ENCODE peak calls at places on chromosomes 16 and 17, in seven cellular contexts. W, B, P, C, V, R and G are unnamed samples.

GRCh38 chr17:27466748-27467375 is 10.6 kb downstream of the KSR1 start:
- DNase-seq in W (no peak), B (no peak), P (no peak), C (no peak), V (no peak), R (no peak), G (no peak)

GRCh38 chr17:43790311-43790940 is 10.2 kb downstream of the CFAP97D1 start:
- DNase-seq in W (no peak), B (no peak), P (peak; percentile 65), C (no peak), V (no peak), R (no peak), G (peak; percentile 21)

GRCh38 chr16:4052801-4053662 is 63.2 kb downstream of the ADCY9 start:
- DNase-seq in W (no peak), B (peak; percentile 81), P (no peak), C (peak; percentile 73), V (no peak), R (no peak), G (no peak)

GRCh38 chr17:7029096-7029495 is 6.2 kb downstream of the BCL6B start:
- DNase-seq in W (no peak), B (no peak), P (no peak), C (no peak), V (no peak), R (no peak), G (no peak)

GRCh38 chr17:67281053-67281452 is 36.1 kb upstream of the HELZ start:
- DNase-seq in W (no peak), B (no peak), P (peak; percentile 64), C (no peak), V (no peak), R (no peak), G (no peak)

GRCh38 chr17:14427914-14428639 is 127.2 kb downstream of the HS3ST3B1 start:
- DNase-seq in W (no peak), B (no peak), P (no peak), C (no peak), V (no peak), R (no peak), G (no peak)

GRCh38 chr17:73309727-73310555 is 1.9 kb downstream of the CDC42EP4 start:
- DNase-seq in W (peak; percentile 67), B (no peak), P (no peak), C (peak; percentile 44), V (no peak), R (no peak), G (no peak)

GRCh38 chr17:33389506-33390141 is 96.5 kb upstream of the ASIC2 start:
- DNase-seq in W (no peak), B (no peak), P (no peak), C (peak; percentile 85), V (no peak), R (peak; percentile 64), G (peak; percentile 88)

GRCh38 chr16:74744566-74744965 is 30.1 kb downstream of the FA2H start:
- DNase-seq in W (no peak), B (no peak), P (no peak), C (no peak), V (no peak), R (no peak), G (no peak)

GRCh38 chr17:56000411-56000810 is 152.9 kb upstream of the ANKFN1 start:
- DNase-seq in W (no peak), B (no peak), P (no peak), C (no peak), V (no peak), R (no peak), G (no peak)

GRCh38 chr17:68036304-68037147 is 991 bp downstream of the KPNA2 start:
- DNase-seq in W (no peak), B (peak; percentile 59), P (no peak), C (no peak), V (no peak), R (no peak), G (no peak)

GRCh38 chr16:1687427-1688316 is 9.6 kb downstream of the JPT2 start:
- DNase-seq in W (no peak), B (no peak), P (no peak), C (no peak), V (no peak), R (peak; percentile 66), G (no peak)

GRCh38 chr16:74999208-74999682 is 421 bp downstream of the ZNRF1 start:
- DNase-seq in W (peak; percentile 29), B (no peak), P (no peak), C (peak; percentile 24), V (no peak), R (no peak), G (peak; percentile 36)

GRCh38 chr16:81493755-81494433 is 49.3 kb downstream of the CMIP start:
- DNase-seq in W (no peak), B (peak; percentile 94), P (no peak), C (peak; percentile 79), V (peak; percentile 21), R (peak; percentile 98), G (peak; percentile 65)

GRCh38 chr16:68284847-68285246 is 20.5 kb downstream of the SLC7A6 start:
- DNase-seq in W (no peak), B (no peak), P (no peak), C (no peak), V (no peak), R (no peak), G (no peak)

GRCh38 chr16:31712064-31712540 is 161.5 kb upstream of the ZNF267 start:
- DNase-seq in W (no peak), B (no peak), P (no peak), C (no peak), V (no peak), R (no peak), G (no peak)

GRCh38 chr17:28055546-28056275 is 13.2 kb downstream of the NLK start:
- DNase-seq in W (no peak), B (no peak), P (no peak), C (no peak), V (no peak), R (no peak), G (no peak)

GRCh38 chr17:48756816-48757215 is 28.3 kb upstream of the HOXB13 start:
- DNase-seq in W (no peak), B (no peak), P (no peak), C (no peak), V (no peak), R (no peak), G (no peak)

GRCh38 chr16:1640261-1640956 is 28.2 kb downstream of the CRAMP1 start:
- DNase-seq in W (no peak), B (no peak), P (no peak), C (no peak), V (no peak), R (no peak), G (no peak)

GRCh38 chr16:17272716-17273115 is 198.0 kb downstream of the XYLT1 start:
- DNase-seq in W (no peak), B (no peak), P (no peak), C (no peak), V (no peak), R (no peak), G (no peak)

GRCh38 chr17:79699386-79700036 is 31.2 kb upstream of the ENPP7 start:
- DNase-seq in W (no peak), B (no peak), P (peak; percentile 80), C (no peak), V (no peak), R (no peak), G (peak; percentile 36)

GRCh38 chr17:50153650-50154575 is 3.4 kb upstream of the PPP1R9B start:
- DNase-seq in W (no peak), B (no peak), P (no peak), C (no peak), V (no peak), R (no peak), G (no peak)

GRCh38 chr17:65564793-65565192 is 3.3 kb upstream of the AXIN2 start:
- DNase-seq in W (no peak), B (peak; percentile 40), P (no peak), C (no peak), V (no peak), R (no peak), G (no peak)

GRCh38 chr16:53678155-53678554 is 25.5 kb downstream of the RPGRIP1L start:
- DNase-seq in W (no peak), B (no peak), P (no peak), C (no peak), V (no peak), R (no peak), G (no peak)

GRCh38 chr16:66295761-66296546 is 70.5 kb upstream of the CDH5 start:
- DNase-seq in W (no peak), B (no peak), P (peak; percentile 14), C (no peak), V (no peak), R (peak; percentile 88), G (no peak)
- H3K4ac ChIP-seq in W (no peak overlapping the region), B (no peak overlapping the region), P (no peak overlapping the region), C (no peak overlapping the region), V (no peak overlapping the region), R (no peak overlapping the region), G (no peak overlapping the region)

DNA sequence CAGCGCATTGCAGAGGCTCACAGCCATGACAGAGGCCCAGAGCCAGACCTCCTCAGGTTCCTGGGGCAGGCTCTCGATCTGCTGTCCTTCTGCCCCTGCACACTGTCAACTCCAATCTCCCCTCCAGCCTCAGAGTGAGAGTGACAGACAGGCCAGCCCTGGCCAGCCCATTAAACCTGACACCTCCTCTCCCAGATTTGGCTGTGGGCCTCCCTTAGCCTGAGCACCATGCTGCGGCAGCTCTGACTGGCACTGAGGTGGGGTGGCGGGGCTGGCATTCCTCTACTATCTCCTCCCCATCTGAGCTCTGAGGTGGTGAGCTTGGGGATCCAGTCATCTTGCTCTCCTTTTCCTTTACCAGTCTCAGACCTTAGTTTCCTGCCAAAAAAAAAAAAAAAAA is 15.5 kb upstream of the C1QL1 start:
- DNase-seq in W (no peak), B (no peak), P (no peak), C (no peak), V (no peak), R (no peak), G (no peak)
- H3K23ac ChIP-seq in W (no peak overlapping the region), B (no peak overlapping the region), P (no peak overlapping the region), C (no peak overlapping the region), V (no peak overlapping the region), R (no peak overlapping the region), G (no peak overlapping the region)

DNA sequence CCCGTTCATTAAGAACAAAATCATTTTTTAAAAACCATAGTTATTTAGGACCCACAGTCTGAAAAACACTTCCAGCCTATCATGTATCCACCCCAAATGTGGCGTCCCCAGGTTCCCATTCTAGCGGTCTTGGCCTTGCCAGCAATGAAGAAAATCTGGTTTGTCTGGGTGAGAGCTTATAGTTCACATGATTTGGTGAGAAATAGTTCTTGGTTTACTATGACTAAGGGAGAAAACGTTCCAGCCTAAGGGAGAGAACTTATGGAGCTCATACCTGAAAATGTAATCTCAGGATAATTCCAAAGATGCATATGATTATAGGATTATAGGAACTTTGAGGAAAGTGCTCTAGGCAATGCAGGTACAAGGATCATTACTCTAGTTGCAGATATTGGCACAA is 4.8 kb downstream of the MARVELD3 start:
- DNase-seq in W (no peak), B (no peak), P (no peak), C (no peak), V (no peak), R (peak; percentile 84), G (peak; percentile 56)
- H3K4me2 ChIP-seq in W (no peak overlapping the region), B (no peak overlapping the region), P (no peak overlapping the region), C (no peak overlapping the region), V (no peak overlapping the region), R (peak overlapping the region; percentile 16), G (no peak overlapping the region)

DNA sequence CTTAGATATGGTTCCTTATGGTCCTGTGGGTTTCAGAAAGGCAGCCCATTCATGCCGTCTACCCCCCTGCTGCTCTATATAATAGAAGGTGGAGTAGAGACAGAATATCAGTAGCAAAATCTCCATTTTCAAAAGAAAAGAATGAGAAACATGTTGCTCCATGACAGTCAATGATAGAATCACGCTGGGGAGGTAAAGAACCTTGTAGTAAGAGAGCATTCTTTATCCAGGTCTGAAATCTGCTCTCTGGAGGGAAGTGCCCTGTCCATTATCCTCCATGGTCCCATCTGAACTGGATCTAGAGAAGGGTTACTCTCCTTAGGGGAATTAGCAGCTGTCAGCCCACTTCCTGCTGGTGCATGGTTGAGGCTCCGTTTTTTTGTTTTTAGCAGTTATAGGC is 272.8 kb downstream of the WWOX start:
- DNase-seq in W (peak; percentile 5), B (no peak), P (no peak), C (no peak), V (no peak), R (no peak), G (peak; percentile 68)
- H3K4ac ChIP-seq in W (no peak overlapping the region), B (no peak overlapping the region), P (no peak overlapping the region), C (no peak overlapping the region), V (no peak overlapping the region), R (no peak overlapping the region), G (no peak overlapping the region)